ENCODE peak calls at places on chromosomes 7 and 10, in five cellular contexts. One of them, this sample, is unnamed.

GRCh38 chr7:40604601-40605438 is 470.0 kb downstream of the SUGCT start:
- DNase-seq in heart left ventricle: peak; percentile 55
- DNase-seq in Panc1: peak; percentile 12
- DNase-seq in CD8-positive, alpha-beta T cell: no peak
- DNase-seq in cardiac muscle cell: peak; percentile 81
- DNase-seq in this sample: no peak

GRCh38 chr10:86657396-86658011 is 3.2 kb downstream of the OPN4 start:
- DNase-seq in Panc1: no peak
- DNase-seq in heart left ventricle: peak; percentile 39
- DNase-seq in CD8-positive, alpha-beta T cell: no peak
- DNase-seq in cardiac muscle cell: no peak
- DNase-seq in this sample: no peak

GRCh38 chr7:4167385-4167910 is 514.6 kb upstream of the FOXK1 start:
- DNase-seq in heart left ventricle: no peak
- DNase-seq in cardiac muscle cell: no peak
- DNase-seq in CD8-positive, alpha-beta T cell: no peak
- DNase-seq in Panc1: no peak
- DNase-seq in this sample: no peak

GRCh38 chr7:127708788-127709187 is 56.8 kb downstream of the SND1 start:
- DNase-seq in Panc1: peak; percentile 63
- DNase-seq in CD8-positive, alpha-beta T cell: peak; percentile 47
- DNase-seq in cardiac muscle cell: peak; percentile 90
- DNase-seq in heart left ventricle: peak; percentile 57
- DNase-seq in this sample: peak; percentile 46

GRCh38 chr10:510415-510881 is 179.0 kb downstream of the DIP2C start:
- DNase-seq in heart left ventricle: peak; percentile 64
- DNase-seq in Panc1: no peak
- DNase-seq in cardiac muscle cell: no peak
- DNase-seq in CD8-positive, alpha-beta T cell: no peak
- DNase-seq in this sample: no peak

GRCh38 chr10:126583507-126584200 is 86.8 kb downstream of the C10orf90 start:
- DNase-seq in Panc1: no peak
- DNase-seq in CD8-positive, alpha-beta T cell: no peak
- DNase-seq in heart left ventricle: no peak
- DNase-seq in cardiac muscle cell: no peak
- DNase-seq in this sample: no peak

GRCh38 chr10:22087365-22087738 is 83.8 kb upstream of the DNAJC1 start:
- DNase-seq in Panc1: no peak
- DNase-seq in CD8-positive, alpha-beta T cell: no peak
- DNase-seq in heart left ventricle: no peak
- DNase-seq in cardiac muscle cell: no peak
- DNase-seq in this sample: no peak

GRCh38 chr7:34761627-34762026 is 103.6 kb downstream of the NPSR1 start:
- DNase-seq in cardiac muscle cell: peak; percentile 40
- DNase-seq in CD8-positive, alpha-beta T cell: no peak
- DNase-seq in Panc1: no peak
- DNase-seq in heart left ventricle: no peak
- DNase-seq in this sample: no peak

GRCh38 chr10:103145860-103146466 is 47.1 kb downstream of the NT5C2 start:
- DNase-seq in Panc1: peak; percentile 42
- DNase-seq in heart left ventricle: peak; percentile 90
- DNase-seq in cardiac muscle cell: peak; percentile 96
- DNase-seq in CD8-positive, alpha-beta T cell: no peak
- DNase-seq in this sample: no peak

GRCh38 chr10:3091346-3091787 is 24.0 kb downstream of the PFKP start:
- DNase-seq in Panc1: no peak
- DNase-seq in cardiac muscle cell: peak; percentile 90
- DNase-seq in CD8-positive, alpha-beta T cell: no peak
- DNase-seq in heart left ventricle: no peak
- DNase-seq in this sample: peak; percentile 96

GRCh38 chr7:127782550-127783266 is 130.7 kb downstream of the SND1 start:
- DNase-seq in Panc1: no peak
- DNase-seq in CD8-positive, alpha-beta T cell: no peak
- DNase-seq in cardiac muscle cell: peak; percentile 43
- DNase-seq in heart left ventricle: no peak
- DNase-seq in this sample: no peak

GRCh38 chr7:17070117-17070750 is 188.5 kb upstream of the AGR3 start:
- DNase-seq in Panc1: no peak
- DNase-seq in heart left ventricle: no peak
- DNase-seq in CD8-positive, alpha-beta T cell: no peak
- DNase-seq in cardiac muscle cell: no peak
- DNase-seq in this sample: no peak

GRCh38 chr10:27701971-27702537 is 43.6 kb downstream of the MKX start:
- DNase-seq in CD8-positive, alpha-beta T cell: no peak
- DNase-seq in heart left ventricle: no peak
- DNase-seq in cardiac muscle cell: no peak
- DNase-seq in Panc1: no peak
- DNase-seq in this sample: no peak

GRCh38 chr7:142556745-142557144 is 192.5 kb upstream of the PRSS1 start:
- DNase-seq in heart left ventricle: peak; percentile 38
- DNase-seq in Panc1: peak; percentile 94
- DNase-seq in cardiac muscle cell: peak; percentile 96
- DNase-seq in CD8-positive, alpha-beta T cell: no peak
- DNase-seq in this sample: peak; percentile 90

GRCh38 chr7:96407427-96407826 is 85.5 kb upstream of the SLC25A13 start:
- DNase-seq in CD8-positive, alpha-beta T cell: no peak
- DNase-seq in heart left ventricle: no peak
- DNase-seq in Panc1: no peak
- DNase-seq in cardiac muscle cell: no peak
- DNase-seq in this sample: no peak

GRCh38 chr7:1969459-1970284 is 263.1 kb downstream of the MAD1L1 start:
- DNase-seq in CD8-positive, alpha-beta T cell: no peak
- DNase-seq in cardiac muscle cell: no peak
- DNase-seq in Panc1: no peak
- DNase-seq in heart left ventricle: no peak
- DNase-seq in this sample: no peak

GRCh38 chr7:26147030-26147429 is 5.0 kb upstream of the NFE2L3 start:
- DNase-seq in CD8-positive, alpha-beta T cell: no peak
- DNase-seq in Panc1: no peak
- DNase-seq in cardiac muscle cell: no peak
- DNase-seq in heart left ventricle: no peak
- DNase-seq in this sample: no peak

GRCh38 chr7:13560441-13560840 is 429.0 kb downstream of the ETV1 start:
- DNase-seq in CD8-positive, alpha-beta T cell: no peak
- DNase-seq in Panc1: no peak
- DNase-seq in heart left ventricle: no peak
- DNase-seq in cardiac muscle cell: peak; percentile 10
- DNase-seq in this sample: no peak

GRCh38 chr7:128697301-128697905 is 25.3 kb downstream of the GARIN1A start:
- DNase-seq in cardiac muscle cell: peak; percentile 76
- DNase-seq in heart left ventricle: peak; percentile 50
- DNase-seq in Panc1: no peak
- DNase-seq in CD8-positive, alpha-beta T cell: peak; percentile 5
- DNase-seq in this sample: no peak

GRCh38 chr7:140249036-140249806 is 72.4 kb upstream of the KDM7A start:
- DNase-seq in CD8-positive, alpha-beta T cell: no peak
- DNase-seq in heart left ventricle: no peak
- DNase-seq in Panc1: no peak
- DNase-seq in cardiac muscle cell: peak; percentile 28
- DNase-seq in this sample: no peak

GRCh38 chr7:42597296-42597695 is 314.6 kb downstream of the C7orf25 start:
- DNase-seq in Panc1: no peak
- DNase-seq in CD8-positive, alpha-beta T cell: no peak
- DNase-seq in cardiac muscle cell: no peak
- DNase-seq in heart left ventricle: no peak
- DNase-seq in this sample: no peak
- TF ChIP-seq CTCF in Panc1: no peak
- TF ChIP-seq CTCF in CD8-positive, alpha-beta T cell: no peak
- TF ChIP-seq CTCF in cardiac muscle cell: no peak
- TF ChIP-seq CTCF in heart left ventricle: no peak
- TF ChIP-seq CTCF in this sample: no peak

DNA sequence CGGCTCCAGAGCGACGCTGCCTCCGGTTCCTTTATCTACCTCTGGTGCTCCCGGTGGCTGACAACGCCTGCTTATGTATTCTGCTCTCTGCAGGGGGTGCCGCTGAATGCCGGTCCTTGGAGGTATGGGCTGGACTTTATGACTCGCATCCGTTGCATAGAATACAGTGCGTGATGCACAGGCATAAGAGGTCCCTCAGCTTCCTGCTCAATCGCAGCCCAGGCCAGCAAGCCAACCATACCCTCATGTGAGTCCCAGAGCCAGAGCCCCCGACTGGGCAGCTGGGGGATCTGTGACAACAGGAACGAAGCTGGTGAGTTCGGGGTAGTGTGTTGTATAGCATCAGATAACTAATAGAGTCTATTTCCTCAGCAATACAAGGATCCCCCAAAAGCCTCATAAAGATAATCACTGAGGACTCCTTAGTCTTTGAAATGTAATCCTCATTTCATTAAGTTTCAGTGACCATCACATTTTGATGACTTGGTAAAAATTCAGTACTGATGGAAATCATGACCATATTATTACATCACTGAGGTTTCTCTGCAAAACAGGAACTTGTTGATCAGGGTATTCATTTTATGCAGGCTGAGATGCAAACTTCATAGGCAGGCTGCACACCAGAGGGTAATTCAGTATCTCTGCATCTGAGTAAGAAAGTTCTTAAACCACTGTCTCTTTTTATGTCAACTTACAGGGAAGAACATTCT is 607.8 kb downstream of the PTPRN2 start:
- DNase-seq in cardiac muscle cell: no peak
- DNase-seq in CD8-positive, alpha-beta T cell: no peak
- DNase-seq in Panc1: no peak
- DNase-seq in heart left ventricle: no peak
- DNase-seq in this sample: no peak
- H3K9me3 ChIP-seq in cardiac muscle cell: no peaks in the 10 kb centered on the region
- H3K9me3 ChIP-seq in CD8-positive, alpha-beta T cell: no peaks in the 10 kb centered on the region
- H3K9me3 ChIP-seq in Panc1: no peaks in the 10 kb centered on the region
- H3K9me3 ChIP-seq in heart left ventricle: peaks cover 9% of the 10 kb centered on the region
- H3K9me3 ChIP-seq in this sample: no peaks in the 10 kb centered on the region

DNA sequence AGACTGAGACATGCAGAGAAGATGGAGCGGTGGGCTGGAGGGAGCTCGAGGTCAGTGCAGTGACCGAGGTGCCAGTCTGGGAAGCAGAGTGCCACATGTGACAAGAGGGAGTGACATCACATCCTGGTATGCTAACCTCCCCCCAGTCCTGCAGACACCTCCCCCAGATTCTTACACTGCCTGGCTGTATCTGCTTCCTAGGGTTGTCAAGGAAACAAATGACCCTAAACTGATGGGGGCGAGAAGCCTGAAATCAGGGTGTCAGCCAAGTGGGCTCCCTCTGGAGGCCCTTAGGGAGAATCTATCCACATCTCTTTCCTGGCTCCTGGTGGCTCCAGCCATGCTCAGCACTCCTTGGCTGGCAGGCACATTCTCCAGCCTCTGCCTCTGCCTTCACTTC is 316.1 kb upstream of the ZMIZ1 start:
- DNase-seq in Panc1: no peak
- DNase-seq in heart left ventricle: peak; percentile 10
- DNase-seq in cardiac muscle cell: no peak
- DNase-seq in CD8-positive, alpha-beta T cell: no peak
- DNase-seq in this sample: no peak
- H3K36me3 ChIP-seq in Panc1: no peaks in the 10 kb centered on the region
- H3K36me3 ChIP-seq in heart left ventricle: no peaks in the 10 kb centered on the region
- H3K36me3 ChIP-seq in cardiac muscle cell: no peaks in the 10 kb centered on the region
- H3K36me3 ChIP-seq in CD8-positive, alpha-beta T cell: no peaks in the 10 kb centered on the region
- H3K36me3 ChIP-seq in this sample: no peaks in the 10 kb centered on the region

GRCh38 chr7:122415510-122415909 is 111.0 kb upstream of the FEZF1 start:
- DNase-seq in heart left ventricle: no peak
- DNase-seq in Panc1: no peak
- DNase-seq in CD8-positive, alpha-beta T cell: no peak
- DNase-seq in cardiac muscle cell: no peak
- DNase-seq in this sample: no peak
- TF ChIP-seq CTCF in heart left ventricle: no peak
- TF ChIP-seq CTCF in Panc1: no peak
- TF ChIP-seq CTCF in CD8-positive, alpha-beta T cell: no peak
- TF ChIP-seq CTCF in cardiac muscle cell: no peak
- TF ChIP-seq CTCF in this sample: no peak

DNA sequence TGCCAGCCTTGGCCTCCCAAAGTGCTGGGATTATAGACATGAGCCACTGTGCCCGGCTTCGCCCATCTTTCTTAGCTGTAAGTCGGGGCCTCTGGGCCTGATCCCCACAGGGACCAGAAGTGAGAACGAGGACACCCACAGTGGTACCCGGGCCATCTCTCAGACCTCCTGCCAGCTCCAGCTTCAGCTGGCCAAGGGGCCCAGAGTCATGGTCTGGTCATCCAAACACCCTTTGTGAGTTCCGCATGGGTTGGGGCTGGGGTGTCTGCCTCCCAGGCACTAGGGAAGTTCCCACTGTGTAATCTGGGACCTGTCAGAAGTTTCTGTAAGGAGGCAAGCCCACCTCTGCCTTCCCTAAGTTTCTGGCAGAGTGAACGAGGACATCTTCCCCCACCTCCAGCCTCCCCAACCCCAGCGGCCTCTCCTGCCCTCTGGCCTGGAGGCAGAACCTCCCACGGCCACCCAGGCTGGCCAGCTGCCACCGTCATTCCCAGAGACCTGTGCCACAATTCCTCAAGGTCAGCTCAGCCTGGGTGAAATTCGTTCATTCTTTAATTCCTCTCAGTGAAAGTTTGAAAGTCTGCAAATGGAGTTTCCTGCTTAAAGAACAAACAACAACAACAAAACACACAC is 19.5 kb upstream of the FOXL3 start:
- DNase-seq in cardiac muscle cell: no peak
- DNase-seq in CD8-positive, alpha-beta T cell: no peak
- DNase-seq in Panc1: no peak
- DNase-seq in heart left ventricle: peak; percentile 7
- DNase-seq in this sample: no peak
- H3K9me3 ChIP-seq in cardiac muscle cell: no peaks in the 10 kb centered on the region
- H3K9me3 ChIP-seq in CD8-positive, alpha-beta T cell: no peaks in the 10 kb centered on the region
- H3K9me3 ChIP-seq in Panc1: no peaks in the 10 kb centered on the region
- H3K9me3 ChIP-seq in heart left ventricle: peaks cover 15% of the 10 kb centered on the region
- H3K9me3 ChIP-seq in this sample: no peaks in the 10 kb centered on the region

GRCh38 chr7:50620418-50620817 is 55.2 kb upstream of the DDC start:
- DNase-seq in Panc1: no peak
- DNase-seq in heart left ventricle: no peak
- DNase-seq in cardiac muscle cell: peak; percentile 15
- DNase-seq in CD8-positive, alpha-beta T cell: no peak
- DNase-seq in this sample: no peak

GRCh38 chr7:50621932-50622587 is 56.9 kb upstream of the DDC start:
- DNase-seq in CD8-positive, alpha-beta T cell: no peak
- DNase-seq in heart left ventricle: peak; percentile 76
- DNase-seq in cardiac muscle cell: peak; percentile 40
- DNase-seq in Panc1: no peak
- DNase-seq in this sample: no peak

GRCh38 chr7:50622821-50623220 is 57.6 kb upstream of the DDC start:
- DNase-seq in heart left ventricle: no peak
- DNase-seq in cardiac muscle cell: no peak
- DNase-seq in CD8-positive, alpha-beta T cell: no peak
- DNase-seq in Panc1: no peak
- DNase-seq in this sample: no peak

GRCh38 chr7:50619684-50620083 is 54.5 kb upstream of the DDC start:
- DNase-seq in CD8-positive, alpha-beta T cell: no peak
- DNase-seq in cardiac muscle cell: no peak
- DNase-seq in heart left ventricle: no peak
- DNase-seq in Panc1: no peak
- DNase-seq in this sample: no peak

GRCh38 chr7:50621206-50621605 is 56.0 kb upstream of the DDC start:
- DNase-seq in cardiac muscle cell: no peak
- DNase-seq in CD8-positive, alpha-beta T cell: no peak
- DNase-seq in heart left ventricle: no peak
- DNase-seq in Panc1: no peak
- DNase-seq in this sample: no peak
- H3K36me3 ChIP-seq in cardiac muscle cell: no peaks in the 10 kb centered on the region
- H3K36me3 ChIP-seq in CD8-positive, alpha-beta T cell: no peaks in the 10 kb centered on the region
- H3K36me3 ChIP-seq in heart left ventricle: peaks cover 30% of the 10 kb centered on the region
- H3K36me3 ChIP-seq in Panc1: no peaks in the 10 kb centered on the region
- H3K36me3 ChIP-seq in this sample: peaks cover 3% of the 10 kb centered on the region